ENCODE peak calls at places on chromosomes 3 and 15, in eight cellular contexts. W, A, M, J, X, Y, O and Z are unnamed samples.

GRCh38 chr15:81023483-81024264 is 23.0 kb downstream of the TLNRD1 start:
- DNase-seq in X (peak), Y (no peak), O (no peak), M (peak), A (peak), W (no peak), J (peak), Z (no peak)

GRCh38 chr15:68623301-68623892 is 44.6 kb downstream of the CORO2B start:
- DNase-seq in W (no peak), Y (no peak), X (no peak), A (no peak), O (no peak), M (peak), J (no peak), Z (no peak)

GRCh38 chr3:8554725-8555621 is 53.4 kb downstream of the LMCD1 start:
- DNase-seq in X (no peak), M (peak), Y (peak), A (no peak), O (peak), W (peak), J (no peak), Z (no peak)

GRCh38 chr3:75938921-75939320 is 153.6 kb upstream of the ZNF717 start:
- DNase-seq in M (no peak), Y (no peak), O (no peak), J (no peak), A (no peak), W (no peak), X (no peak), Z (no peak)

GRCh38 chr3:28916713-28917499 is 364.0 kb upstream of the RBMS3 start:
- DNase-seq in A (peak), O (peak), X (peak), J (peak), W (peak), M (peak), Y (peak), Z (no peak)

GRCh38 chr3:129005526-129006303 is 4.6 kb downstream of the EFCC1 start:
- DNase-seq in X (no peak), J (no peak), W (no peak), M (peak), Y (no peak), O (no peak), A (peak), Z (no peak)

GRCh38 chr3:23162939-23163338 is 40.2 kb upstream of the UBE2E2 start:
- DNase-seq in A (no peak), W (no peak), M (no peak), X (no peak), J (no peak), Y (no peak), O (no peak), Z (no peak)

GRCh38 chr3:170614214-170614966 is 28.5 kb upstream of the SLC7A14 start:
- DNase-seq in Y (no peak), M (peak), X (no peak), A (no peak), O (no peak), J (no peak), W (no peak), Z (no peak)

GRCh38 chr3:50267280-50267913 is 1.6 kb upstream of the SEMA3B start:
- DNase-seq in O (no peak), Y (peak), X (no peak), A (peak), J (peak), W (no peak), M (peak), Z (peak)

GRCh38 chr3:55427739-55428138 is 59.4 kb downstream of the WNT5A start:
- DNase-seq in X (no peak), M (no peak), J (no peak), O (no peak), A (no peak), Y (no peak), W (no peak), Z (no peak)

GRCh38 chr15:66452421-66452820 is 45.1 kb downstream of the SNAPC5 start:
- DNase-seq in W (no peak), X (no peak), M (no peak), Y (no peak), O (no peak), J (no peak), A (no peak), Z (no peak)

GRCh38 chr3:69326821-69327433 is 59.0 kb downstream of the FRMD4B start:
- DNase-seq in A (no peak), X (no peak), W (no peak), M (no peak), J (no peak), Y (no peak), O (no peak), Z (no peak)

GRCh38 chr3:18747383-18747782 is 322.2 kb upstream of the SATB1 start:
- DNase-seq in J (no peak), M (no peak), W (no peak), O (no peak), Y (no peak), A (peak), X (no peak), Z (no peak)

GRCh38 chr3:183576487-183577107 is 21.1 kb upstream of the KLHL6 start:
- DNase-seq in Y (no peak), O (no peak), J (no peak), W (no peak), X (no peak), A (no peak), M (no peak), Z (no peak)

DNA sequence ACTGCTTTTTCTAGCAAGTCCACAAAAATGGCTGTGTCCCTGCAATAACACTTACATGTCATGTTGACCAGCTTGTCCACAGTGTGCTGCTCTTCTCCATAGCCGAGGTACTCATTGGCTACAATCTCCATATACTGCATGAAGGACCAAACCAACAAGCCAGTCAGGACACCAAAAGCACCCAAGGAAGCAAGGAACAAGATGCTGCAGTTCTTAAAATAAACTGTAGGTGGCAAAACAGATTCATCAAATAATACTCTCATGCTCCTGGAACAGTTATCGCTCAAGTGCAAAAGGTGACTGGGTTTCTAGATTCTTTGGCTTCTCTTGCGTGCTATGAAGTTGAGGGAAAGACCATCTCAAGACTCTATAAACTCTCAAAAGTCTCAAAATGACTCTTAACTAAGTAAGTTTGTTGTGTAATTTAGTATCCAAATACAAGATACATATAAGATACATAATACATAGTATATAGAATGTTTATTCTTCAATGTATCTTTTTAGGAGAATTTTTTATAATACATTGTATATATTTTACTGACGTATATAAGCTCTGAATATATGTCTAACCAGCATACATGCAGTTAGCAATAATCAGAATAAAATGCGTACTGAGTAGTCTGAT is 57.0 kb downstream of the NEK10 start:
- DNase-seq in W (peak), O (no peak), J (no peak), A (no peak), M (no peak), Y (peak), X (no peak), Z (no peak)
- H3K27ac ChIP-seq in W (no peak), O (peak), J (no peak), A (no peak), M (no peak), Y (no peak), X (no peak), Z (no peak)

DNA sequence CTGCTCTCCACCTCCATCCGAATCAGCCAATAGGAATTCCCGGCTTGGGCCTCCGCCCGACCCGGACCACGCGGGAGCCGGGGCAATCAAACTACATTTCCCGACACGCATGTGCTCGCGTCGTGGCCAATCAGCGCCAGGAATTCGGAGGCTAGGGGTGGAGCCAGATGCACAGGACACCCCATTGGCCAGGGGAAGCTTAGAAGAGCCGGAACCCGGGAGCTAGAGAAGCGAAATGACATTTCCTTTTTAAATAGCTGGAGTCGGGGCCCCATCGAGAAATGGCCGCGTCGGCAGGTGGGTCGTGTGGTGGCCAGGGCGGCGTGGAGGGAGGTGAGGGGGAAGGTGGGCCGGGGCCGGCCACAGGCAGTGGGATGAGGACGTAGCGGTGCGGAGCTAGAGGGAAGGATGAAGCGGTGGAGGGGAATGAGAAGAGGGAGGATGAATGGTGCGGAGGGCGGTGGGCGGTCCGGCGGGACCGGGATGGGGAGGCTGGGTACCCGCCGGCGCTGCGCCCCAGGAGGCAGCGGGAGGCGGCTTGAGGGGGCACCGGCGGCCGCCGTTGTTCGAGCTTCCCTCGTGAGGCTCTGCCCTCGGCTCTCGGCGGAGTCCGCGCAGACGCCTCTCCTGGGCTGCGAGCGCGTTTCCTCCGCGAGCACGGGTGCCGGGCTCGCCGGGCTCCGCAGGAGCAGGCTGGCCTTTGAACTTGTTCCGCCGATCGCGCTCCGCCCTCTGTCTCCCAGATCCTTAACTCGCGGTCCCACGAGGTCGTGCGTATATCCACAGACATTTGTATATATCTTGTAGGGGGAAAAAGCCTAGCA is at the start of gene KBTBD8:
- DNase-seq in Y (peak), A (peak), O (peak), J (peak), W (peak), M (peak), X (peak), Z (peak)
- H3K27ac ChIP-seq in Y (no peak), A (peak), O (no peak), J (peak), W (no peak), M (peak), X (peak), Z (no peak)

GRCh38 chr15:75533945-75534344 is 45.2 kb downstream of the PTPN9 start:
- DNase-seq in O (no peak), Y (no peak), J (no peak), W (no peak), M (no peak), A (no peak), X (no peak), Z (no peak)
- H3K27ac ChIP-seq in O (no peak), Y (peak), J (peak), W (no peak), M (peak), A (no peak), X (no peak), Z (peak)

GRCh38 chr3:189772584-189772983 is 141.4 kb downstream of the TP63 start:
- DNase-seq in W (no peak), M (no peak), A (no peak), J (no peak), O (no peak), X (no peak), Y (no peak), Z (no peak)
- H3K27ac ChIP-seq in W (no peak), M (no peak), A (no peak), J (no peak), O (no peak), X (no peak), Y (no peak), Z (peak)

GRCh38 chr15:43487271-43487895 is 5.6 kb downstream of the TP53BP1 start:
- DNase-seq in M (no peak), J (no peak), X (no peak), Y (no peak), A (no peak), O (no peak), W (no peak), Z (no peak)

GRCh38 chr15:43492673-43493601 is at the start of gene TP53BP1:
- DNase-seq in W (peak), A (peak), J (peak), X (peak), M (peak), Y (peak), O (peak), Z (peak)

GRCh38 chr15:43488790-43489585 is 4.0 kb downstream of the TP53BP1 start:
- DNase-seq in X (no peak), Y (no peak), M (no peak), A (no peak), O (no peak), J (no peak), W (no peak), Z (no peak)

GRCh38 chr15:43493687-43494472 is 924 bp upstream of the TP53BP1 start:
- DNase-seq in Y (no peak), X (no peak), O (no peak), M (no peak), W (no peak), A (no peak), J (no peak), Z (no peak)

DNA sequence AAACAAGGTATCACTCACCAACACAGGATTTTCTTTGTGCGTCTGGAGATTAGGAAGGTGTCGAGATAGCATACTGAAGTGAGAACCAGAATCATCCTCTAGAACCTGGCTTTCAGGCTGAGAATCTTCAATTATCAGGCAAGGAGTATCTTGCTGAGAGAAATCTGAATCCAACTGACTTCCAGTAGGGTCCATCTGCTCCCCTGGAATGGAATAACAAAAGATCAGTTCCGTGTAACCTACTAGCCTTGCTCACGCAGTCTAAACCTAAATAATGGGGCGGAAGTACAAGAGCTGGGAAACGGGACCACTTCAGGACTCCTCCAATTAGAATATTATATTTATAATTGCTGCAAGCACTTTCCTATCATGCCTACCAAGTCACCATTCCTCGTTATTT is 690 bp downstream of the TP53BP1 start:
- DNase-seq in Y (peak), X (no peak), M (no peak), W (no peak), J (no peak), O (no peak), A (no peak), Z (no peak)
- H3K27ac ChIP-seq in Y (peak), X (peak), M (peak), W (no peak), J (peak), O (peak), A (peak), Z (peak)

GRCh38 chr3:15758297-15758696 is 39.5 kb downstream of the ANKRD28 start:
- DNase-seq in X (no peak), A (no peak), O (no peak), Y (no peak), J (no peak), W (no peak), M (no peak), Z (no peak)

GRCh38 chr3:15757824-15758223 is 40.0 kb downstream of the ANKRD28 start:
- DNase-seq in M (no peak), J (no peak), W (no peak), X (no peak), A (no peak), Y (no peak), O (no peak), Z (no peak)

GRCh38 chr3:15755780-15756179 is 42.0 kb downstream of the ANKRD28 start:
- DNase-seq in O (no peak), X (no peak), M (no peak), A (no peak), W (no peak), Y (no peak), J (no peak), Z (no peak)

GRCh38 chr3:15755181-15755580 is 42.6 kb downstream of the ANKRD28 start:
- DNase-seq in Y (no peak), J (no peak), A (no peak), X (no peak), O (no peak), W (no peak), M (no peak), Z (no peak)

DNA sequence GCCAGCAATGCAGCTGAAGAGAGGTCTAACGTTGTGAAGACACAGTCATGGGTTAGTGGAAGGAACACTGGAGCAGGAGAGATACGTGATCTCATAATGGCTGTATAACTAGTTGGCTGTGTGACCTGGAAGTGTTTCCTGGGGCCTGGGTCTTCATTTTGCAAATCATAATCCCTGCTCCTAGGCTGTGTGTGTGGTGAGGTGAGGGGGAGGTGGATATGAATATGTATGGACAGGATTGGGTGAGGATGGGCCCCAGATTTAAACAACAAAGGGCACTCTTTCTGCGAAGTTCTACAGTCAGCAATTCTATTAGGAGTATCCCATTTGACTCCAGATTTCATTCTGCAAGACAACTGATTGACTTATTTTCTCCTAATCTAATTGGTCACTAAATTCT is 41.3 kb downstream of the ANKRD28 start:
- DNase-seq in W (no peak), Y (peak), X (no peak), A (no peak), M (no peak), J (no peak), O (no peak), Z (no peak)
- H3K27ac ChIP-seq in W (no peak), Y (peak), X (no peak), A (no peak), M (no peak), J (no peak), O (no peak), Z (peak)

GRCh38 chr3:11186771-11187170 is 32.5 kb downstream of the HRH1 start:
- DNase-seq in J (no peak), M (no peak), O (no peak), Y (no peak), A (no peak), W (no peak), X (no peak), Z (no peak)

GRCh38 chr3:11185564-11186317 is 31.4 kb downstream of the HRH1 start:
- DNase-seq in J (peak), A (peak), Y (no peak), M (peak), O (peak), X (no peak), W (no peak), Z (peak)

GRCh38 chr3:11187678-11188077 is 33.4 kb downstream of the HRH1 start:
- DNase-seq in Y (no peak), J (no peak), W (no peak), M (no peak), O (no peak), X (no peak), A (no peak), Z (no peak)

GRCh38 chr3:11185144-11185543 is 30.9 kb downstream of the HRH1 start:
- DNase-seq in M (no peak), W (no peak), X (no peak), J (no peak), A (no peak), Y (no peak), O (no peak), Z (no peak)

GRCh38 chr3:11186318-11186692 is 32.0 kb downstream of the HRH1 start:
- DNase-seq in W (no peak), X (no peak), Y (no peak), O (no peak), A (no peak), J (no peak), M (no peak), Z (no peak)
- H3K27ac ChIP-seq in W (no peak), X (no peak), Y (no peak), O (peak), A (peak), J (peak), M (peak), Z (peak)

GRCh38 chr3:187718802-187719201 is 16.4 kb upstream of the RTP2 start:
- DNase-seq in W (no peak), X (no peak), Y (no peak), A (peak), O (no peak), M (no peak), J (no peak), Z (no peak)
- H3K27ac ChIP-seq in W (no peak), X (no peak), Y (no peak), A (no peak), O (no peak), M (no peak), J (no peak), Z (no peak)